ENCODE peak calls at places on chromosomes 3 and 15, in eight cellular contexts. T is A673; E is tibial nerve; N is CD8-positive, alpha-beta memory T cell; A is Peyer's patch; Y is kidney; D is upper lobe of right lung; Z is body of pancreas. X is an unnamed sample.

GRCh38 chr3:140170612-140171011 is 235.6 kb downstream of the CLSTN2 start:
- DNase-seq in Z (no peak), E (no peak), D (no peak), T (no peak), A (no peak), N (no peak), Y (no peak), X (no peak)

GRCh38 chr3:171225101-171225674 is 198.7 kb upstream of the SLC2A2 start:
- DNase-seq in Y (no peak), T (no peak), D (no peak), Z (no peak), E (no peak), A (no peak), N (peak; percentile 29), X (no peak)

GRCh38 chr3:178802993-178803693 is 266.9 kb downstream of the KCNMB2 start:
- DNase-seq in E (no peak), T (no peak), A (no peak), D (no peak), N (no peak), Z (no peak), Y (no peak), X (no peak)

GRCh38 chr3:197216169-197216860 is 82.1 kb downstream of the DLG1 start:
- DNase-seq in N (no peak), E (no peak), A (no peak), D (no peak), Y (no peak), T (no peak), Z (no peak), X (no peak)

GRCh38 chr15:51536965-51537574 is 85.5 kb downstream of the DMXL2 start:
- DNase-seq in D (no peak), A (no peak), Z (no peak), T (peak; percentile 17), E (no peak), Y (no peak), N (no peak), X (no peak)

GRCh38 chr3:6066397-6066796 is 794.5 kb upstream of the GRM7 start:
- DNase-seq in Z (no peak), A (no peak), D (no peak), T (no peak), Y (no peak), E (no peak), N (no peak), X (no peak)

GRCh38 chr3:114879059-114880031 is 267.7 kb downstream of the ZBTB20 start:
- DNase-seq in E (no peak), Y (no peak), T (peak; percentile 63), D (no peak), Z (peak; percentile 32), N (no peak), A (no peak), X (no peak)

GRCh38 chr3:155312781-155313180 is 19.3 kb upstream of the STRIT1 start:
- DNase-seq in E (no peak), Z (no peak), T (no peak), A (no peak), D (no peak), N (no peak), Y (no peak), X (no peak)

GRCh38 chr3:25854214-25854613 is 64.3 kb downstream of the OXSM start:
- DNase-seq in E (no peak), N (no peak), A (no peak), T (no peak), D (no peak), Y (no peak), Z (no peak), X (no peak)

GRCh38 chr15:30992465-30992864 is 1.0 kb upstream of the MTMR10 start:
- DNase-seq in N (no peak), Y (no peak), Z (no peak), A (no peak), E (no peak), D (peak; percentile 73), T (no peak), X (no peak)

GRCh38 chr15:87365221-87365620 is 891.3 kb downstream of the NTRK3 start:
- DNase-seq in Y (no peak), N (no peak), T (no peak), Z (no peak), E (no peak), D (no peak), A (no peak), X (no peak)

GRCh38 chr3:155963557-155963956 is 93.1 kb downstream of the GMPS start:
- DNase-seq in A (no peak), Z (no peak), D (no peak), N (no peak), T (no peak), Y (no peak), E (no peak), X (no peak)

GRCh38 chr3:157859541-157859940 is 246.7 kb downstream of the SHOX2 start:
- DNase-seq in N (no peak), A (no peak), E (no peak), Z (no peak), Y (no peak), T (no peak), D (no peak), X (no peak)

DNA sequence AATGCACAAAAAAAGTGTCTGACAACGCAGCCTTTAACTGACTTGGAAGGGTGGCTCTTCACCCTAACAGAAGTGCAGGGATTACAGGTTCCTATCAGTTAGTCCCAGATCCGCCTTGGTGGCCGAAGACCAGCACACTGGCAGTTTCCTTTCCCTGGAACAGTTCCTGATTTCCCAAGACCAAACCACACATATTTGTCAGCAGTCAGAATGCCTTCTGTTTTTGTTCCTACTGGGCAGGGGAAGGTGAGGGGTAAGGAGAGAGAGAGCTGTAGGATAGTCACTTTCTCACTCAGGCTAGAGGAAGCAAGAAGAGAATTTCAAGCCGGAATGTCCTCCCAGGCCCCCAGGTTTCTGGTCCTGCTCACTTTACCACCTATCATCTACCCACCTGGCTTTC is 9.2 kb downstream of the CXCR6 start:
- DNase-seq in A (no peak), T (no peak), N (no peak), Y (no peak), E (no peak), Z (no peak), D (no peak), X (no peak)
- H3K27ac ChIP-seq in A (peak overlapping the region; percentile 80), T (no peak overlapping the region), N (no peak overlapping the region), Y (no peak overlapping the region), E (no peak overlapping the region), Z (no peak overlapping the region), D (no peak overlapping the region), X (no peak overlapping the region)

GRCh38 chr15:25106209-25106608 is 151.4 kb downstream of the SNRPN start:
- DNase-seq in D (no peak), Z (no peak), E (no peak), Y (no peak), A (no peak), T (no peak), N (no peak), X (no peak)
- H3K9me3 ChIP-seq in D (peaks cover 56% of the 10 kb centered on the region), Z (peaks cover 39% of the 10 kb centered on the region), E (peaks cover 3% of the 10 kb centered on the region), Y (peaks cover 5% of the 10 kb centered on the region), A (no peaks in the 10 kb centered on the region), T (peaks cover 8% of the 10 kb centered on the region), N (peaks cover 21% of the 10 kb centered on the region), X (peaks cover 61% of the 10 kb centered on the region)

GRCh38 chr15:59115047-59115446 is 10.1 kb downstream of the CCNB2 start:
- DNase-seq in N (no peak), E (no peak), Z (no peak), A (no peak), T (no peak), D (no peak), Y (no peak), X (no peak)

GRCh38 chr15:59116771-59117170 is 11.8 kb downstream of the CCNB2 start:
- DNase-seq in E (no peak), D (no peak), Y (no peak), T (no peak), Z (no peak), N (no peak), A (no peak), X (no peak)

GRCh38 chr15:59111267-59111666 is 6.3 kb downstream of the CCNB2 start:
- DNase-seq in T (no peak), N (no peak), Y (no peak), E (no peak), D (no peak), Z (no peak), A (no peak), X (no peak)

GRCh38 chr15:59119625-59120024 is 14.7 kb downstream of the CCNB2 start:
- DNase-seq in Z (no peak), Y (no peak), D (no peak), E (no peak), N (no peak), A (no peak), T (no peak), X (no peak)

DNA sequence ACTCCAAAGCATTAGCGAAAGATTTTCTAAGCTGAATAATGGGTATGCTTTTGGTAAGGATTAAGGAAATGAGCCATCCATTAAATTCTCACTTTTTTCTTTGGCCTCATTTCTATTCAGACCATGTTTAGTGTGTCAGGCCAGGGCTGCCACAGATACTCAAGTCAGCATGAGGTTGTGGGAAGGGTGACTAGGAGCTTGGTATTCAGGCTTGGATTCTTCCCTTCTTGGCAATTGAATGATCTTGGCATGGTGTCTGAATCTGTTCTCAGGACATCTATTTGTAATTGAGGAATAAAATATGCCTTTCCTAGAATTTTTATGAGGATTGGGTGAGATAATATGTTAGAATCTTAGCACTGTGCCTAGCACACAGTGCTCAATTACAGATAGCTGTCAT is 11.2 kb downstream of the CCNB2 start:
- DNase-seq in Y (no peak), A (no peak), T (no peak), D (no peak), E (no peak), N (no peak), Z (no peak), X (no peak)
- H3K36me3 ChIP-seq in Y (no peaks in the 10 kb centered on the region), A (no peaks in the 10 kb centered on the region), T (peaks cover 92% of the 10 kb centered on the region), D (no peaks in the 10 kb centered on the region), E (no peaks in the 10 kb centered on the region), N (no peaks in the 10 kb centered on the region), Z (no peaks in the 10 kb centered on the region), X (peaks cover 4% of the 10 kb centered on the region)

GRCh38 chr3:61974662-61975061 is 398.7 kb downstream of the FEZF2 start:
- DNase-seq in Z (no peak), A (no peak), D (no peak), Y (no peak), E (no peak), N (no peak), T (no peak), X (no peak)

GRCh38 chr3:61979645-61980430 is 393.5 kb downstream of the FEZF2 start:
- DNase-seq in Y (no peak), Z (no peak), E (no peak), N (no peak), A (no peak), D (no peak), T (peak; percentile 27), X (no peak)

GRCh38 chr3:61975199-61975598 is 398.2 kb downstream of the FEZF2 start:
- DNase-seq in T (no peak), E (no peak), Z (no peak), A (no peak), Y (no peak), D (no peak), N (no peak), X (no peak)

GRCh38 chr3:61978460-61979419 is 394.6 kb downstream of the FEZF2 start:
- DNase-seq in N (no peak), T (no peak), Z (no peak), Y (no peak), D (no peak), A (no peak), E (no peak), X (no peak)

DNA sequence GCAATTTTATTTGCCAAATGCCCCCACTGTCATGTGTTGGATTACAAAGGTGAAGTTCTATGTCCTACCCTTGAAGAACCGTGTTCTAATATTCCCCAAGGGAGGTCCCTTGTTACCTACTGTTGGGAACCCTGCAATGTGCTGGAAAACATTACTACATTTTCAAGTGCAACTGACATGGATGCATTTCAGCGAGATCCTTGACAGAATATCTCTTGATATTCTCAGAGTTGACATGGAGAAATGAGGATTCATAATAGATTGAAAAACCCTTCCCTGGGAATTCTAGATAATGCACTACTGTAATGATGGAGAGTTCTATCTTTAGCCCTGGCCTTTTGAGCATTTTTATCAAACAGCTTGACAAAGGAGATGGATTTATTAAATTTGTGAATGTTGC is 397.4 kb downstream of the FEZF2 start:
- DNase-seq in Z (no peak), N (no peak), D (no peak), Y (no peak), A (no peak), E (no peak), T (no peak), X (no peak)
- H3K27ac ChIP-seq in Z (no peak overlapping the region), N (no peak overlapping the region), D (no peak overlapping the region), Y (no peak overlapping the region), A (no peak overlapping the region), E (no peak overlapping the region), T (no peak overlapping the region), X (no peak overlapping the region)

X was measured in CD4-positive, CD25-positive, alpha-beta regulatory T cell.